ENCODE peak calls at places on chromosomes 6 and 20, in four cellular contexts. I is A549, G is astrocyte of the spinal cord, F is foreskin keratinocyte. M is an unnamed sample.

GRCh38 chr20:25005220-25005619 is 12.7 kb upstream of the APMAP start:
- DNase-seq in I (peak), G (peak), F (no peak), M (peak)

GRCh38 chr20:50534567-50534966 is 24.4 kb downstream of the PTPN1 start:
- DNase-seq in I (no peak), G (peak), F (no peak), M (peak)

GRCh38 chr6:35737413-35738211 is 780 bp downstream of the ARMC12 start:
- DNase-seq in I (peak), G (peak), F (peak), M (peak)

GRCh38 chr20:53622247-53623114 is 28.8 kb upstream of the ZNF217 start:
- DNase-seq in I (peak), G (peak), F (no peak), M (no peak)

GRCh38 chr20:57647006-57647932 is 27.0 kb upstream of the ZBP1 start:
- DNase-seq in I (no peak), G (no peak), F (no peak), M (no peak)

GRCh38 chr6:34102696-34103095 is 43.2 kb downstream of the GRM4 start:
- DNase-seq in I (no peak), G (no peak), F (no peak), M (no peak)

GRCh38 chr6:90409700-90410099 is 113.1 kb upstream of the BACH2 start:
- DNase-seq in I (no peak), G (no peak), F (no peak), M (no peak)

GRCh38 chr20:54608039-54608745 is 132.8 kb downstream of the DOK5 start:
- DNase-seq in I (no peak), G (no peak), F (no peak), M (no peak)

GRCh38 chr6:109896333-109896732 is 81.8 kb upstream of the GPR6 start:
- DNase-seq in I (no peak), G (peak), F (no peak), M (peak)

GRCh38 chr20:37521091-37521771 is at the start of gene NNAT:
- DNase-seq in I (no peak), G (no peak), F (no peak), M (no peak)

GRCh38 chr6:26170951-26171841 is 84.0 kb downstream of the HFE start:
- DNase-seq in I (no peak), G (no peak), F (no peak), M (no peak)

GRCh38 chr6:128164254-128164653 is 263.4 kb upstream of the THEMIS start:
- DNase-seq in I (no peak), G (no peak), F (no peak), M (no peak)

GRCh38 chr6:6689413-6690143 is 101.1 kb downstream of the LY86 start:
- DNase-seq in I (no peak), G (no peak), F (peak), M (no peak)

GRCh38 chr6:131954775-131955107 is 3.6 kb upstream of the CCN2 start:
- DNase-seq in I (peak), G (peak), F (peak), M (no peak)

GRCh38 chr6:23455754-23456153 is 670.3 kb upstream of the NRSN1 start:
- DNase-seq in I (no peak), G (no peak), F (no peak), M (no peak)

GRCh38 chr6:5086294-5086890 is 1.3 kb downstream of the PPP1R3G start:
- DNase-seq in I (no peak), G (no peak), F (no peak), M (no peak)

GRCh38 chr20:34337544-34337943 is 25.5 kb upstream of the ITCH start:
- DNase-seq in I (no peak), G (no peak), F (no peak), M (no peak)

DNA sequence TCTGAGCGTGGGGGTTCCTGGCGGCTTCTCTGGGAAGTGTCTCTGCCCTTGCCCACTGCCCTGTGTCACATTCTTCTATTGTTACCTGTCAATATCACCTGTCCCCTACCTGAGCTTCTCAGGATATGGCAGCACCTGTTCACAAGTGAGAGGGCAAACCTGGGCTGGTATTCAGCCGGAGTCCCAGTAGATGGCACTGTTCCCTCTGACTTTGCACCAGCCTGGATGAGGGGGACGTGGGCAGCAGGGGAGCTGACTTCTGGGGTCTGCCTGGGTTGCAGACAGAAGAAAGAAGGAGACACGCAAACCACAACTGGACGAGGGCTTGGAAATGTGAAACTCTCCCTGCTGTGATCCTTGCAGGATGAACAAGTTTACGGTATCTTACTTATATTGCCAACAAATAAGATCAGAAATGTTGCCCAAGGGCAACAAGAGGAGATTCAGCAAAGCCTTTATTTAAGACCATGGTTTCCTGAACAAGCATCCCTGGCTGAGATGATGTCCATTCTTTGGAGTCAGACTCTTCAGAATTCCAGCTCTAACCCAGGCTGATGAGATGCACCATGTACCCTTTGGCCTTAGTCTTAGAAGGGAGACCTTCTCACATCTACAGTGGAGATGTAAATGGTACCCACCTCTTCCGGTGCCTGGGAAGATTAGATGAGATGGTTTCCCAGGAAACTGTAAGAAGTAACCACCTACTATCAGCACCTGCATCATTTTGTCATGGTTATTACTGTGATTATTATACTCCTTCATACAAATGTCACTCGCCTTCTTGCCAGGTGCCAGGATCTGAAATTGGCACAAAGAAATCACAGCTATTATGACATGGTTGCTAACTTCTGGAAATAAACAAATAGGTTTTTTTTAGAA is 400.0 kb upstream of the CDH4 start:
- DNase-seq in I (peak), G (no peak), F (peak), M (no peak)
- TF ChIP-seq CTCF in I (peak), G (peak), F (peak), M (no peak)

GRCh38 chr20:2864626-2865025 is 8.7 kb upstream of the PTPRA start:
- DNase-seq in I (no peak), G (no peak), F (no peak), M (no peak)

GRCh38 chr20:2865101-2865500 is 8.2 kb upstream of the PTPRA start:
- DNase-seq in I (no peak), G (no peak), F (no peak), M (no peak)

GRCh38 chr20:2867081-2867860 is 6.0 kb upstream of the PTPRA start:
- DNase-seq in I (no peak), G (no peak), F (no peak), M (no peak)

GRCh38 chr20:2866236-2866635 is 7.0 kb upstream of the PTPRA start:
- DNase-seq in I (no peak), G (no peak), F (no peak), M (no peak)

GRCh38 chr20:2865630-2866029 is 7.7 kb upstream of the PTPRA start:
- DNase-seq in I (no peak), G (no peak), F (no peak), M (no peak)
- TF ChIP-seq CTCF in I (no peak), G (peak), F (peak), M (no peak)

DNA sequence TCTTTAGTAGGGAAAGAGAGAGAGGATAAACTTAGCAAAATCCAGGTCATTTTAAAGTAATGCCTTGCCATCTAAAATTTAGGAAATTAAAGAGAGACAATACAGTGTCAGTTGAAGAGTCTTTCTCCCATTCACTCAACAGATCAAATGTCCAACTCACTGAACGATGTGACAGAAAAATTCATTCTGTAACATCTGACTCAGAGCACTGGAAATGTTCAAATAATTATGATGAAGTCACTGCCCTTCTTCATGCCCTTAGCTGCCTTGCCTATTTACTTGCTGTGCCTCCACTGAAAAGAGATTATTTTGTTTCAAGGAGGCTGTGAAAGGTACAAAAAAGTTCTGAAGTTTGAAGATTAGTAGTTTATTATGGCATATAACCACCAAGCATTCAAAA is 434.8 kb downstream of the ADGRB3 start:
- DNase-seq in I (no peak), G (no peak), F (no peak), M (no peak)
- TF ChIP-seq CTCF in I (no peak), G (no peak), F (no peak), M (no peak)

DNA sequence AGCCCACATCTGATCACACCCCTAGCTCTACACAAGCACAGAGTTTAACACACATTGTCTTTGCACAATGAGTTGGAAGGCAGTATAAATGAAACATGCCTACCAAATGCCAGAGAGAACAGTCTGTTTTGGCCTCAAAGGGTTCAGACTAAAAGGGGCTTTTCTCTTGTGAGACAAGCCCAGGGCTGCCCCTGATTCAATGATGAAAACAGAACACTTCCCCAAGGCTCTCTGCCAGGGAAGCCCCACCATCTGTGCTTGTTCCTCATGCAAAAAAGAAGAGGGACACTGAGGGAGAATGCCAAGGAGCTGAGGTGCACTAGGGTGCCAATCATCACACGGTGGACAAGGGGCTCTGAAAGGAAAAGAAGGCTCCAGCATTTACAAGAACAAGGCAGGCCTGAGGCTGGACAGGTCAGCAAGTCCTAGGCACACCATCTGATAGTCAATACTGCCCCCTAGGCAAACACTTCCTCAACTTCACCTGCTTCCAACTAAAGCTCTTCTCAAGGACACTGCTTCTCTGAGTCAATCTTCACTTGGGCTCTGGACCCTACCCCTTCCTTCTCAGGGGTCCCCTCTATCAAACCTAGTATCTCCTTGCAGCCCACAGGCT is 37.5 kb upstream of the SLC4A11 start:
- DNase-seq in I (peak), G (no peak), F (no peak), M (no peak)
- TF ChIP-seq CTCF in I (peak), G (peak), F (peak), M (peak)

GRCh38 chr6:169019727-169020491 is 233.7 kb downstream of the THBS2 start:
- DNase-seq in I (peak), G (no peak), F (no peak), M (no peak)
- TF ChIP-seq CTCF in I (no peak), G (peak), F (peak), M (peak)

GRCh38 chr6:8131265-8131897 is 29.0 kb upstream of the EEF1E1 start:
- DNase-seq in I (peak), G (peak), F (peak), M (no peak)
- TF ChIP-seq CTCF in I (peak), G (peak), F (peak), M (peak)

GRCh38 chr6:160348552-160349441 is 619 bp downstream of the SLC22A3 start:
- DNase-seq in I (peak), G (peak), F (peak), M (no peak)
- TF ChIP-seq CTCF in I (no peak), G (peak), F (peak), M (peak)